ENCODE peak calls at places on chromosomes 3 and 15, in six cellular contexts. One of them, this sample, is unnamed.

GRCh38 chr3:129504471-129505100 is 23.9 kb upstream of the RHO start:
- DNase-seq in stromal cell of bone marrow: no peak
- DNase-seq in activated gamma-delta T cell treated with Interleukin-2 at 50 U/mL for 16 hours: no peak
- DNase-seq in CD8-positive, alpha-beta T cell: no peak
- DNase-seq in HL-60: no peak
- DNase-seq in stimulated activated naive B cell treated with anti-CD40 and anti-IgM and Interleukin-4, amounts not matched to agents 10 μg/mL and 1 μg/mL and 100 μg/mL, for 72 hours: no peak
- DNase-seq in this sample: no peak

GRCh38 chr3:47825590-47825989 is 22.7 kb downstream of the DHX30 start:
- DNase-seq in stromal cell of bone marrow: no peak
- DNase-seq in stimulated activated naive B cell treated with anti-CD40 and anti-IgM and Interleukin-4, amounts not matched to agents 10 μg/mL and 1 μg/mL and 100 μg/mL, for 72 hours: no peak
- DNase-seq in CD8-positive, alpha-beta T cell: no peak
- DNase-seq in HL-60: no peak
- DNase-seq in activated gamma-delta T cell treated with Interleukin-2 at 50 U/mL for 16 hours: no peak
- DNase-seq in this sample: no peak

GRCh38 chr3:38112378-38112761 is 24.6 kb downstream of the ACAA1 start:
- DNase-seq in HL-60: no peak
- DNase-seq in CD8-positive, alpha-beta T cell: no peak
- DNase-seq in activated gamma-delta T cell treated with Interleukin-2 at 50 U/mL for 16 hours: no peak
- DNase-seq in stimulated activated naive B cell treated with anti-CD40 and anti-IgM and Interleukin-4, amounts not matched to agents 10 μg/mL and 1 μg/mL and 100 μg/mL, for 72 hours: no peak
- DNase-seq in stromal cell of bone marrow: no peak
- DNase-seq in this sample: no peak

GRCh38 chr15:82393671-82394070 is 35.9 kb upstream of the GOLGA6L9 start:
- DNase-seq in HL-60: no peak
- DNase-seq in stimulated activated naive B cell treated with anti-CD40 and anti-IgM and Interleukin-4, amounts not matched to agents 10 μg/mL and 1 μg/mL and 100 μg/mL, for 72 hours: no peak
- DNase-seq in stromal cell of bone marrow: peak; percentile 10
- DNase-seq in activated gamma-delta T cell treated with Interleukin-2 at 50 U/mL for 16 hours: no peak
- DNase-seq in CD8-positive, alpha-beta T cell: no peak
- DNase-seq in this sample: no peak

GRCh38 chr15:70277556-70277955 is 179.8 kb upstream of the TLE3 start:
- DNase-seq in stromal cell of bone marrow: no peak
- DNase-seq in HL-60: no peak
- DNase-seq in stimulated activated naive B cell treated with anti-CD40 and anti-IgM and Interleukin-4, amounts not matched to agents 10 μg/mL and 1 μg/mL and 100 μg/mL, for 72 hours: no peak
- DNase-seq in activated gamma-delta T cell treated with Interleukin-2 at 50 U/mL for 16 hours: no peak
- DNase-seq in CD8-positive, alpha-beta T cell: no peak
- DNase-seq in this sample: no peak

GRCh38 chr3:120425877-120426276 is 24.9 kb downstream of the FSTL1 start:
- DNase-seq in HL-60: no peak
- DNase-seq in stromal cell of bone marrow: peak; percentile 79
- DNase-seq in stimulated activated naive B cell treated with anti-CD40 and anti-IgM and Interleukin-4, amounts not matched to agents 10 μg/mL and 1 μg/mL and 100 μg/mL, for 72 hours: no peak
- DNase-seq in CD8-positive, alpha-beta T cell: no peak
- DNase-seq in activated gamma-delta T cell treated with Interleukin-2 at 50 U/mL for 16 hours: no peak
- DNase-seq in this sample: no peak

GRCh38 chr3:33644598-33644997 is 73.5 kb downstream of the CLASP2 start:
- DNase-seq in HL-60: no peak
- DNase-seq in stromal cell of bone marrow: no peak
- DNase-seq in activated gamma-delta T cell treated with Interleukin-2 at 50 U/mL for 16 hours: no peak
- DNase-seq in stimulated activated naive B cell treated with anti-CD40 and anti-IgM and Interleukin-4, amounts not matched to agents 10 μg/mL and 1 μg/mL and 100 μg/mL, for 72 hours: no peak
- DNase-seq in CD8-positive, alpha-beta T cell: no peak
- DNase-seq in this sample: no peak

GRCh38 chr3:28651159-28651558 is 302.5 kb upstream of the AZI2 start:
- DNase-seq in HL-60: no peak
- DNase-seq in activated gamma-delta T cell treated with Interleukin-2 at 50 U/mL for 16 hours: no peak
- DNase-seq in stromal cell of bone marrow: peak; percentile 47
- DNase-seq in CD8-positive, alpha-beta T cell: no peak
- DNase-seq in stimulated activated naive B cell treated with anti-CD40 and anti-IgM and Interleukin-4, amounts not matched to agents 10 μg/mL and 1 μg/mL and 100 μg/mL, for 72 hours: no peak
- DNase-seq in this sample: no peak

GRCh38 chr3:11764931-11765363 is 81.7 kb downstream of the TAMM41 start:
- DNase-seq in HL-60: peak; percentile 8
- DNase-seq in stromal cell of bone marrow: peak; percentile 25
- DNase-seq in CD8-positive, alpha-beta T cell: no peak
- DNase-seq in stimulated activated naive B cell treated with anti-CD40 and anti-IgM and Interleukin-4, amounts not matched to agents 10 μg/mL and 1 μg/mL and 100 μg/mL, for 72 hours: no peak
- DNase-seq in activated gamma-delta T cell treated with Interleukin-2 at 50 U/mL for 16 hours: no peak
- DNase-seq in this sample: no peak

GRCh38 chr15:28985691-28986090 is 99.9 kb downstream of the APBA2 start:
- DNase-seq in stromal cell of bone marrow: no peak
- DNase-seq in activated gamma-delta T cell treated with Interleukin-2 at 50 U/mL for 16 hours: no peak
- DNase-seq in HL-60: no peak
- DNase-seq in stimulated activated naive B cell treated with anti-CD40 and anti-IgM and Interleukin-4, amounts not matched to agents 10 μg/mL and 1 μg/mL and 100 μg/mL, for 72 hours: no peak
- DNase-seq in CD8-positive, alpha-beta T cell: no peak
- DNase-seq in this sample: no peak

GRCh38 chr3:136891934-136892855 is 30.2 kb downstream of the NCK1 start:
- DNase-seq in CD8-positive, alpha-beta T cell: no peak
- DNase-seq in activated gamma-delta T cell treated with Interleukin-2 at 50 U/mL for 16 hours: no peak
- DNase-seq in stimulated activated naive B cell treated with anti-CD40 and anti-IgM and Interleukin-4, amounts not matched to agents 10 μg/mL and 1 μg/mL and 100 μg/mL, for 72 hours: no peak
- DNase-seq in HL-60: no peak
- DNase-seq in stromal cell of bone marrow: no peak
- DNase-seq in this sample: no peak

GRCh38 chr15:52208306-52208946 is 17.2 kb upstream of the GNB5 start:
- DNase-seq in activated gamma-delta T cell treated with Interleukin-2 at 50 U/mL for 16 hours: peak; percentile 75
- DNase-seq in stimulated activated naive B cell treated with anti-CD40 and anti-IgM and Interleukin-4, amounts not matched to agents 10 μg/mL and 1 μg/mL and 100 μg/mL, for 72 hours: peak; percentile 39
- DNase-seq in stromal cell of bone marrow: peak; percentile 43
- DNase-seq in CD8-positive, alpha-beta T cell: peak; percentile 54
- DNase-seq in HL-60: peak; percentile 34
- DNase-seq in this sample: peak; percentile 17

GRCh38 chr15:64699767-64700388 is 75.5 kb downstream of the RBPMS2 start:
- DNase-seq in CD8-positive, alpha-beta T cell: no peak
- DNase-seq in stromal cell of bone marrow: no peak
- DNase-seq in stimulated activated naive B cell treated with anti-CD40 and anti-IgM and Interleukin-4, amounts not matched to agents 10 μg/mL and 1 μg/mL and 100 μg/mL, for 72 hours: no peak
- DNase-seq in HL-60: no peak
- DNase-seq in activated gamma-delta T cell treated with Interleukin-2 at 50 U/mL for 16 hours: no peak
- DNase-seq in this sample: no peak

GRCh38 chr15:48486228-48486627 is 155.0 kb downstream of the DUT start:
- DNase-seq in CD8-positive, alpha-beta T cell: no peak
- DNase-seq in stimulated activated naive B cell treated with anti-CD40 and anti-IgM and Interleukin-4, amounts not matched to agents 10 μg/mL and 1 μg/mL and 100 μg/mL, for 72 hours: no peak
- DNase-seq in stromal cell of bone marrow: peak; percentile 20
- DNase-seq in activated gamma-delta T cell treated with Interleukin-2 at 50 U/mL for 16 hours: no peak
- DNase-seq in HL-60: no peak
- DNase-seq in this sample: no peak

GRCh38 chr3:117547956-117548550 is 838.5 kb downstream of the TUSC7 start:
- DNase-seq in activated gamma-delta T cell treated with Interleukin-2 at 50 U/mL for 16 hours: no peak
- DNase-seq in stimulated activated naive B cell treated with anti-CD40 and anti-IgM and Interleukin-4, amounts not matched to agents 10 μg/mL and 1 μg/mL and 100 μg/mL, for 72 hours: no peak
- DNase-seq in stromal cell of bone marrow: peak; percentile 89
- DNase-seq in HL-60: no peak
- DNase-seq in CD8-positive, alpha-beta T cell: no peak
- DNase-seq in this sample: no peak

GRCh38 chr3:26236511-26236910 is 386.1 kb upstream of the LRRC3B start:
- DNase-seq in stromal cell of bone marrow: no peak
- DNase-seq in HL-60: no peak
- DNase-seq in activated gamma-delta T cell treated with Interleukin-2 at 50 U/mL for 16 hours: no peak
- DNase-seq in CD8-positive, alpha-beta T cell: no peak
- DNase-seq in stimulated activated naive B cell treated with anti-CD40 and anti-IgM and Interleukin-4, amounts not matched to agents 10 μg/mL and 1 μg/mL and 100 μg/mL, for 72 hours: no peak
- DNase-seq in this sample: no peak

GRCh38 chr3:124351430-124352142 is 359.7 kb upstream of the ROPN1 start:
- DNase-seq in stromal cell of bone marrow: peak; percentile 57
- DNase-seq in CD8-positive, alpha-beta T cell: no peak
- DNase-seq in activated gamma-delta T cell treated with Interleukin-2 at 50 U/mL for 16 hours: no peak
- DNase-seq in HL-60: no peak
- DNase-seq in stimulated activated naive B cell treated with anti-CD40 and anti-IgM and Interleukin-4, amounts not matched to agents 10 μg/mL and 1 μg/mL and 100 μg/mL, for 72 hours: no peak
- DNase-seq in this sample: no peak

GRCh38 chr3:190121061-190121765 is 516 bp upstream of the P3H2 start:
- DNase-seq in stromal cell of bone marrow: no peak
- DNase-seq in HL-60: no peak
- DNase-seq in CD8-positive, alpha-beta T cell: no peak
- DNase-seq in stimulated activated naive B cell treated with anti-CD40 and anti-IgM and Interleukin-4, amounts not matched to agents 10 μg/mL and 1 μg/mL and 100 μg/mL, for 72 hours: no peak
- DNase-seq in activated gamma-delta T cell treated with Interleukin-2 at 50 U/mL for 16 hours: no peak
- DNase-seq in this sample: no peak

GRCh38 chr3:136008221-136008620 is 42.7 kb downstream of the PPP2R3A start:
- DNase-seq in stimulated activated naive B cell treated with anti-CD40 and anti-IgM and Interleukin-4, amounts not matched to agents 10 μg/mL and 1 μg/mL and 100 μg/mL, for 72 hours: no peak
- DNase-seq in stromal cell of bone marrow: no peak
- DNase-seq in HL-60: no peak
- DNase-seq in CD8-positive, alpha-beta T cell: no peak
- DNase-seq in activated gamma-delta T cell treated with Interleukin-2 at 50 U/mL for 16 hours: no peak
- DNase-seq in this sample: no peak

GRCh38 chr3:155323063-155323666 is 29.7 kb upstream of the STRIT1 start:
- DNase-seq in CD8-positive, alpha-beta T cell: no peak
- DNase-seq in stromal cell of bone marrow: peak; percentile 66
- DNase-seq in HL-60: peak; percentile 12
- DNase-seq in stimulated activated naive B cell treated with anti-CD40 and anti-IgM and Interleukin-4, amounts not matched to agents 10 μg/mL and 1 μg/mL and 100 μg/mL, for 72 hours: peak; percentile 18
- DNase-seq in activated gamma-delta T cell treated with Interleukin-2 at 50 U/mL for 16 hours: peak; percentile 15
- DNase-seq in this sample: peak; percentile 30

GRCh38 chr15:48510976-48511375 is 134.5 kb downstream of the FBN1 start:
- DNase-seq in HL-60: no peak
- DNase-seq in stimulated activated naive B cell treated with anti-CD40 and anti-IgM and Interleukin-4, amounts not matched to agents 10 μg/mL and 1 μg/mL and 100 μg/mL, for 72 hours: no peak
- DNase-seq in CD8-positive, alpha-beta T cell: no peak
- DNase-seq in activated gamma-delta T cell treated with Interleukin-2 at 50 U/mL for 16 hours: no peak
- DNase-seq in stromal cell of bone marrow: peak; percentile 43
- DNase-seq in this sample: no peak

GRCh38 chr15:68318931-68319909 is 41.7 kb downstream of the FEM1B start:
- DNase-seq in stromal cell of bone marrow: no peak
- DNase-seq in HL-60: no peak
- DNase-seq in activated gamma-delta T cell treated with Interleukin-2 at 50 U/mL for 16 hours: no peak
- DNase-seq in CD8-positive, alpha-beta T cell: no peak
- DNase-seq in stimulated activated naive B cell treated with anti-CD40 and anti-IgM and Interleukin-4, amounts not matched to agents 10 μg/mL and 1 μg/mL and 100 μg/mL, for 72 hours: no peak
- DNase-seq in this sample: no peak

GRCh38 chr3:37904614-37905047 is 43.0 kb downstream of the CTDSPL start:
- DNase-seq in stimulated activated naive B cell treated with anti-CD40 and anti-IgM and Interleukin-4, amounts not matched to agents 10 μg/mL and 1 μg/mL and 100 μg/mL, for 72 hours: no peak
- DNase-seq in activated gamma-delta T cell treated with Interleukin-2 at 50 U/mL for 16 hours: no peak
- DNase-seq in CD8-positive, alpha-beta T cell: no peak
- DNase-seq in stromal cell of bone marrow: peak; percentile 47
- DNase-seq in HL-60: no peak
- DNase-seq in this sample: no peak

GRCh38 chr3:56125358-56126005 is 342.8 kb downstream of the ERC2 start:
- DNase-seq in activated gamma-delta T cell treated with Interleukin-2 at 50 U/mL for 16 hours: no peak
- DNase-seq in CD8-positive, alpha-beta T cell: no peak
- DNase-seq in HL-60: peak; percentile 77
- DNase-seq in stromal cell of bone marrow: peak; percentile 62
- DNase-seq in stimulated activated naive B cell treated with anti-CD40 and anti-IgM and Interleukin-4, amounts not matched to agents 10 μg/mL and 1 μg/mL and 100 μg/mL, for 72 hours: no peak
- DNase-seq in this sample: no peak

GRCh38 chr3:41726891-41727290 is 235.0 kb downstream of the ULK4 start:
- DNase-seq in stimulated activated naive B cell treated with anti-CD40 and anti-IgM and Interleukin-4, amounts not matched to agents 10 μg/mL and 1 μg/mL and 100 μg/mL, for 72 hours: no peak
- DNase-seq in activated gamma-delta T cell treated with Interleukin-2 at 50 U/mL for 16 hours: no peak
- DNase-seq in stromal cell of bone marrow: no peak
- DNase-seq in CD8-positive, alpha-beta T cell: no peak
- DNase-seq in HL-60: no peak
- DNase-seq in this sample: no peak

GRCh38 chr3:112793311-112794081 is 53.2 kb downstream of the CD200R1L start:
- DNase-seq in HL-60: no peak
- DNase-seq in stimulated activated naive B cell treated with anti-CD40 and anti-IgM and Interleukin-4, amounts not matched to agents 10 μg/mL and 1 μg/mL and 100 μg/mL, for 72 hours: no peak
- DNase-seq in CD8-positive, alpha-beta T cell: no peak
- DNase-seq in stromal cell of bone marrow: no peak
- DNase-seq in activated gamma-delta T cell treated with Interleukin-2 at 50 U/mL for 16 hours: no peak
- DNase-seq in this sample: no peak

GRCh38 chr15:43186003-43186353 is 775 bp downstream of the CCNDBP1 start:
- DNase-seq in activated gamma-delta T cell treated with Interleukin-2 at 50 U/mL for 16 hours: no peak
- DNase-seq in stimulated activated naive B cell treated with anti-CD40 and anti-IgM and Interleukin-4, amounts not matched to agents 10 μg/mL and 1 μg/mL and 100 μg/mL, for 72 hours: no peak
- DNase-seq in stromal cell of bone marrow: no peak
- DNase-seq in CD8-positive, alpha-beta T cell: no peak
- DNase-seq in HL-60: no peak
- DNase-seq in this sample: peak; percentile 24

GRCh38 chr3:144643778-144644191 is 672.2 kb downstream of the DIPK2A start:
- DNase-seq in HL-60: no peak
- DNase-seq in stimulated activated naive B cell treated with anti-CD40 and anti-IgM and Interleukin-4, amounts not matched to agents 10 μg/mL and 1 μg/mL and 100 μg/mL, for 72 hours: no peak
- DNase-seq in stromal cell of bone marrow: peak; percentile 18
- DNase-seq in CD8-positive, alpha-beta T cell: no peak
- DNase-seq in activated gamma-delta T cell treated with Interleukin-2 at 50 U/mL for 16 hours: no peak
- DNase-seq in this sample: no peak

This sample was measured in KG1.